ENCODE peak calls at places on chromosomes 5 and 9, in six cellular contexts. One of them, this sample, is unnamed.

GRCh38 chr9:36332006-36332405 is 68.1 kb downstream of the RNF38 start:
- DNase-seq in GM10248: no peak
- DNase-seq in cardiac muscle cell: no peak
- DNase-seq in IMR-90: peak; percentile 10
- DNase-seq in foreskin keratinocyte: no peak
- DNase-seq in BE2C: no peak
- DNase-seq in this sample: no peak

GRCh38 chr9:131167146-131167692 is 41.8 kb downstream of the NUP214 start:
- DNase-seq in cardiac muscle cell: no peak
- DNase-seq in BE2C: no peak
- DNase-seq in IMR-90: no peak
- DNase-seq in foreskin keratinocyte: no peak
- DNase-seq in GM10248: no peak
- DNase-seq in this sample: no peak

GRCh38 chr9:108053555-108054061 is 564.0 kb upstream of the KLF4 start:
- DNase-seq in foreskin keratinocyte: peak; percentile 64
- DNase-seq in BE2C: peak; percentile 38
- DNase-seq in GM10248: no peak
- DNase-seq in cardiac muscle cell: peak; percentile 93
- DNase-seq in IMR-90: peak; percentile 80
- DNase-seq in this sample: peak; percentile 18

GRCh38 chr5:77208507-77209163 is 1.8 kb upstream of the PDE8B start:
- DNase-seq in foreskin keratinocyte: no peak
- DNase-seq in IMR-90: no peak
- DNase-seq in BE2C: no peak
- DNase-seq in cardiac muscle cell: no peak
- DNase-seq in GM10248: no peak
- DNase-seq in this sample: no peak

GRCh38 chr5:107739661-107740060 is 68.9 kb upstream of the EFNA5 start:
- DNase-seq in BE2C: no peak
- DNase-seq in IMR-90: no peak
- DNase-seq in foreskin keratinocyte: peak; percentile 57
- DNase-seq in GM10248: no peak
- DNase-seq in cardiac muscle cell: no peak
- DNase-seq in this sample: no peak

GRCh38 chr9:134525841-134526797 is 115.5 kb upstream of the COL5A1 start:
- DNase-seq in IMR-90: no peak
- DNase-seq in BE2C: no peak
- DNase-seq in GM10248: no peak
- DNase-seq in foreskin keratinocyte: no peak
- DNase-seq in cardiac muscle cell: peak; percentile 72
- DNase-seq in this sample: no peak

GRCh38 chr5:32217886-32218396 is 43.8 kb upstream of the GOLPH3 start:
- DNase-seq in IMR-90: no peak
- DNase-seq in BE2C: peak; percentile 20
- DNase-seq in GM10248: no peak
- DNase-seq in foreskin keratinocyte: no peak
- DNase-seq in cardiac muscle cell: peak; percentile 44
- DNase-seq in this sample: no peak

GRCh38 chr5:157574456-157575095 is 999 bp downstream of the ADAM19 start:
- DNase-seq in cardiac muscle cell: peak; percentile 43
- DNase-seq in GM10248: peak; percentile 43
- DNase-seq in IMR-90: peak; percentile 15
- DNase-seq in BE2C: no peak
- DNase-seq in foreskin keratinocyte: no peak
- DNase-seq in this sample: peak; percentile 51

GRCh38 chr9:103700558-103700957 is 393.6 kb upstream of the SMC2 start:
- DNase-seq in BE2C: no peak
- DNase-seq in IMR-90: no peak
- DNase-seq in GM10248: no peak
- DNase-seq in foreskin keratinocyte: no peak
- DNase-seq in cardiac muscle cell: peak; percentile 7
- DNase-seq in this sample: no peak

GRCh38 chr5:87009146-87009545 is 258.5 kb upstream of the RASA1 start:
- DNase-seq in foreskin keratinocyte: no peak
- DNase-seq in cardiac muscle cell: peak; percentile 82
- DNase-seq in BE2C: no peak
- DNase-seq in IMR-90: peak; percentile 24
- DNase-seq in GM10248: no peak
- DNase-seq in this sample: no peak

GRCh38 chr5:66840527-66841013 is 244.4 kb downstream of the MAST4 start:
- DNase-seq in foreskin keratinocyte: no peak
- DNase-seq in cardiac muscle cell: no peak
- DNase-seq in GM10248: peak; percentile 56
- DNase-seq in BE2C: no peak
- DNase-seq in IMR-90: no peak
- DNase-seq in this sample: no peak

GRCh38 chr5:82798676-82799075 is 278.5 kb downstream of the TMEM167A start:
- DNase-seq in BE2C: no peak
- DNase-seq in foreskin keratinocyte: no peak
- DNase-seq in cardiac muscle cell: no peak
- DNase-seq in GM10248: no peak
- DNase-seq in IMR-90: no peak
- DNase-seq in this sample: no peak

GRCh38 chr5:82802954-82803353 is 274.2 kb downstream of the TMEM167A start:
- DNase-seq in cardiac muscle cell: no peak
- DNase-seq in foreskin keratinocyte: no peak
- DNase-seq in IMR-90: no peak
- DNase-seq in GM10248: peak; percentile 16
- DNase-seq in BE2C: no peak
- DNase-seq in this sample: no peak

GRCh38 chr5:82796643-82797416 is 280.4 kb downstream of the TMEM167A start:
- DNase-seq in foreskin keratinocyte: no peak
- DNase-seq in cardiac muscle cell: no peak
- DNase-seq in BE2C: no peak
- DNase-seq in GM10248: no peak
- DNase-seq in IMR-90: no peak
- DNase-seq in this sample: no peak

GRCh38 chr5:82794876-82795275 is 282.3 kb downstream of the TMEM167A start:
- DNase-seq in cardiac muscle cell: no peak
- DNase-seq in GM10248: no peak
- DNase-seq in foreskin keratinocyte: peak; percentile 11
- DNase-seq in BE2C: no peak
- DNase-seq in IMR-90: no peak
- DNase-seq in this sample: no peak

GRCh38 chr5:82799346-82800077 is 277.7 kb downstream of the TMEM167A start:
- DNase-seq in GM10248: no peak
- DNase-seq in IMR-90: no peak
- DNase-seq in cardiac muscle cell: no peak
- DNase-seq in foreskin keratinocyte: no peak
- DNase-seq in BE2C: no peak
- DNase-seq in this sample: no peak
- TF ChIP-seq CTCF in GM10248: no peak
- TF ChIP-seq CTCF in IMR-90: no peak
- TF ChIP-seq CTCF in cardiac muscle cell: no peak
- TF ChIP-seq CTCF in foreskin keratinocyte: no peak
- TF ChIP-seq CTCF in BE2C: no peak
- TF ChIP-seq CTCF in this sample: peak; percentile 22

GRCh38 chr9:10525972-10526371 is 86.8 kb downstream of the PTPRD start:
- DNase-seq in BE2C: no peak
- DNase-seq in cardiac muscle cell: no peak
- DNase-seq in IMR-90: no peak
- DNase-seq in GM10248: no peak
- DNase-seq in foreskin keratinocyte: no peak
- DNase-seq in this sample: no peak
- TF ChIP-seq CTCF in BE2C: no peak
- TF ChIP-seq CTCF in cardiac muscle cell: no peak
- TF ChIP-seq CTCF in IMR-90: no peak
- TF ChIP-seq CTCF in GM10248: no peak
- TF ChIP-seq CTCF in foreskin keratinocyte: peak; percentile 43
- TF ChIP-seq CTCF in this sample: no peak

GRCh38 chr9:77649109-77649812 is 1.1 kb upstream of the GNA14 start:
- DNase-seq in IMR-90: no peak
- DNase-seq in GM10248: no peak
- DNase-seq in BE2C: no peak
- DNase-seq in foreskin keratinocyte: no peak
- DNase-seq in cardiac muscle cell: peak; percentile 64
- DNase-seq in this sample: no peak
- TF ChIP-seq CTCF in IMR-90: peak; percentile 36
- TF ChIP-seq CTCF in GM10248: peak; percentile 9
- TF ChIP-seq CTCF in BE2C: peak; percentile 51
- TF ChIP-seq CTCF in foreskin keratinocyte: peak; percentile 50
- TF ChIP-seq CTCF in cardiac muscle cell: peak; percentile 54
- TF ChIP-seq CTCF in this sample: peak; percentile 38

DNA sequence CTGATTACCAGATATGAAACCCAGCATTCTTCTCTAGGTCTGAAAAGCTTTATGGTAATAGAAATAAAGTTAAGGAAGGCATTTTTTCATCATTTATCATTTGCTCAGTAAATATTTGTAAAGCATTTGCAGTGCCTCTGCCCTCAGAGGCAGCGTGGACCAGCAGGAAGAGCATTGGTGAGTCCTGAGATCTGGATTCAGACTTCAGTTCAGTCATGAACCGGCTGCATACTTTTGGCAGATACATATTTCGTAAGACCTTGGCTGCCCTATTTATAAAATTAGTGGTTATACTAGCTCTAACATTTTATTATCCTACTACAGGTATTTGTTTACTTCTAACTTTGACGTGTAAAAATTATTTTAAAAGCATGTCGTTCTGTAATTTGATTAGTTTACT is 102.0 kb downstream of the RPS23 start:
- DNase-seq in IMR-90: peak; percentile 27
- DNase-seq in cardiac muscle cell: peak; percentile 32
- DNase-seq in BE2C: no peak
- DNase-seq in GM10248: no peak
- DNase-seq in foreskin keratinocyte: no peak
- DNase-seq in this sample: no peak
- TF ChIP-seq CTCF in IMR-90: no peak
- TF ChIP-seq CTCF in cardiac muscle cell: no peak
- TF ChIP-seq CTCF in BE2C: no peak
- TF ChIP-seq CTCF in GM10248: no peak
- TF ChIP-seq CTCF in foreskin keratinocyte: no peak
- TF ChIP-seq CTCF in this sample: no peak

DNA sequence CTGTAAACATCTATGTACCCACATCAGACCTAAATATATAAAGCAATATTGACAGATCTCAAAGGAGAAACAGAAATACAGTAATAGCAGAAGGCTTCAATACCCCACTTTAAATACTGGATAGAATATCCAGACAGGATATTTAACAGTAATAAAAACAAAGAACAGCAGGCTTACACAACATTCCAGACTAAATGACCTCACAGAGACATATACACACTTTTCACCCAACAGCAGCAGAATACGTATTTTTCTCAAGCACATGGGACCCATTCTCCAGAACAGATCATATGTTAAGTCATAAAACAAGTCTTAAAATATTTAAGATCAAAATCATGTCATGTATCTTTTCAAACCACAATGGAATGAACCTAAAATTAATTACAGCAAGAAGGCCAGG is 76.8 kb downstream of the CAMSAP1 start:
- DNase-seq in foreskin keratinocyte: no peak
- DNase-seq in cardiac muscle cell: no peak
- DNase-seq in BE2C: no peak
- DNase-seq in GM10248: no peak
- DNase-seq in IMR-90: peak; percentile 69
- DNase-seq in this sample: no peak
- TF ChIP-seq CTCF in foreskin keratinocyte: no peak
- TF ChIP-seq CTCF in cardiac muscle cell: no peak
- TF ChIP-seq CTCF in BE2C: no peak
- TF ChIP-seq CTCF in GM10248: no peak
- TF ChIP-seq CTCF in IMR-90: no peak
- TF ChIP-seq CTCF in this sample: no peak

DNA sequence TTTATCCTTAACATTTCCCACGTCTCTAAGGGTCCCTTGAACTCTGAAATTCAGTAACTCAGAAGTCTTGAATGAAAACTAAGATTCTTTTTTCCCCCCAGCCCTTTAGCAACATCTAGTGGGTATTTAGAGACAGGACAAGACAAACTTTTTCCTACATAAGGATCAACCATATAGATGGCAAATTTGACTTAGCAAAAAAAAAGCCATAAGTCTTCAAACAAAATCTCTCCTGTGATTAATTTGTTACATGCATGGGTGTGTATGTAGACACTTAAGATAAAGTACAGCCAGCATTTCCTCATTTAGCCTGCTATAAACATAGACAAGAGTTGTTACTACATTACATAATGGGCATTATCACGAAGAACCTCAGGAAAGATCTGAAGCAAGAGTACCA is 29.1 kb upstream of the ANKRD31 start:
- DNase-seq in BE2C: no peak
- DNase-seq in foreskin keratinocyte: peak; percentile 32
- DNase-seq in cardiac muscle cell: peak; percentile 55
- DNase-seq in GM10248: peak; percentile 20
- DNase-seq in IMR-90: peak; percentile 53
- DNase-seq in this sample: no peak
- TF ChIP-seq CTCF in BE2C: peak; percentile 55
- TF ChIP-seq CTCF in foreskin keratinocyte: peak; percentile 88
- TF ChIP-seq CTCF in cardiac muscle cell: peak; percentile 55
- TF ChIP-seq CTCF in GM10248: peak; percentile 29
- TF ChIP-seq CTCF in IMR-90: peak; percentile 71
- TF ChIP-seq CTCF in this sample: no peak

DNA sequence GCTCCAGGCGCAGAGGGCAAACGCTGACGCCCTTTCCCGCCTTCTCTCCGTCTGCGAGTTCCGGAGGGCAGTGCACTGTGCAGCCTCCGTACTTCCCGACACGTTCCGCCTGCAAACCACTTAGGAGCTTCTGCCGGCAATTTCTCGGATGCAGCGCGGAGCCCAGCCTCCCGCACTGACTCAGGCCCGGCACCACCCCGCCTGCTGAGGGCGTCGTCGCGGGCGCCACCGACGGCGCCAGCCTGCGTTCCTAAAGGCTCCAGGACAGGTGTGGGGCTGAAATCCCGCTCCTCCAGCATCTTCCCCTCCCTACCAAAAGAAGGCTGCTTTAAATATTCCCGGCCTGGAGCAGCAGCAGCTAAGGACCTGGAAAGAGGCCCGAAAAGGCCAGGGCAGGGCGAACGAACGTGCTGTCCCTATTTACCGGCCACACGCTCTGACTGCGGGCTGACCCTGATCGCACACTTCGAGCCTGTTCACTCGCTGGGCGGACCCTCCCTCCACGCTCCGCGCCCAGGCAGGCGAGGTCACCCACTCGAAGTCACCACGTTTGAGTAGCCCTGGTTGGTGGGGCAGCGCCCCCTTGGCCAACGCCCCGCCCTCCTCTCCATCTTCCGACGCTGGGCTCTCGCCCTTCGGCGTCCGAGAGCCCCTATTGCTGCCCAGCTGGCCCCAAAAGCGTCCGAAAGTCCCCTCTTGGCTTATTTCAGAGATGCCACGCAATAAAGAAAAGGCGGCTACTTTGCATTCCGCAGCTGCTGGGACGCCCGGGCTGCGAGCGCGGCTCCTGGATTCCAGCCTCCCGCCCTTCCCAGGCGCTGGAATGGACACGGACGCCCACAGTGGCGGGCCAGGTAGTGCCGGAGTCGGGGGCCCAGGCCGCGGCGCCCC is 9.6 kb upstream of the TRIM36 start:
- DNase-seq in IMR-90: no peak
- DNase-seq in foreskin keratinocyte: no peak
- DNase-seq in cardiac muscle cell: no peak
- DNase-seq in BE2C: peak; percentile 7
- DNase-seq in GM10248: peak; percentile 41
- DNase-seq in this sample: peak; percentile 49
- TF ChIP-seq CTCF in IMR-90: no peak
- TF ChIP-seq CTCF in foreskin keratinocyte: no peak
- TF ChIP-seq CTCF in cardiac muscle cell: no peak
- TF ChIP-seq CTCF in BE2C: no peak
- TF ChIP-seq CTCF in GM10248: no peak
- TF ChIP-seq CTCF in this sample: no peak

GRCh38 chr5:170625221-170626165 is 121.7 kb downstream of the KCNIP1 start:
- DNase-seq in GM10248: no peak
- DNase-seq in BE2C: no peak
- DNase-seq in IMR-90: no peak
- DNase-seq in cardiac muscle cell: no peak
- DNase-seq in foreskin keratinocyte: no peak
- DNase-seq in this sample: no peak
- TF ChIP-seq CTCF in GM10248: no peak
- TF ChIP-seq CTCF in BE2C: no peak
- TF ChIP-seq CTCF in IMR-90: no peak
- TF ChIP-seq CTCF in cardiac muscle cell: no peak
- TF ChIP-seq CTCF in foreskin keratinocyte: no peak
- TF ChIP-seq CTCF in this sample: no peak